ENCODE peak calls at places on chromosomes 7 and 10, in ten cellular contexts. Z, S, Q, N, M, I, E, J, C and O are unnamed samples.

GRCh38 chr7:114944742-114945625 is 23.1 kb downstream of the MDFIC start:
- DNase-seq in C (peak), M (no peak), Q (no peak), S (peak), I (peak), J (peak), Z (no peak), E (no peak), N (peak), O (peak)

GRCh38 chr10:73406863-73407262 is 7.0 kb downstream of the ANXA7 start:
- DNase-seq in I (no peak), J (peak), C (no peak), Q (no peak), S (no peak), N (no peak), E (no peak), Z (no peak), M (no peak), O (no peak)

GRCh38 chr10:34241226-34242000 is 573.7 kb downstream of the PARD3 start:
- DNase-seq in N (no peak), Z (no peak), Q (no peak), J (no peak), E (no peak), C (no peak), I (no peak), M (no peak), S (no peak), O (no peak)

GRCh38 chr7:46664458-46664857 is 743.4 kb upstream of the IGFBP3 start:
- DNase-seq in S (no peak), Z (no peak), M (no peak), J (no peak), E (no peak), Q (no peak), I (no peak), N (no peak), C (no peak), O (no peak)

GRCh38 chr10:90592903-90593302 is 264.9 kb downstream of the HTR7 start:
- DNase-seq in M (no peak), Z (peak), Q (peak), J (peak), E (no peak), N (peak), C (peak), S (peak), I (peak), O (peak)

GRCh38 chr7:106057962-106058901 is 53.9 kb downstream of the SYPL1 start:
- DNase-seq in S (peak), I (no peak), Q (no peak), M (no peak), N (no peak), C (no peak), Z (peak), J (no peak), E (no peak), O (peak)

GRCh38 chr7:114370177-114370576 is 44.4 kb upstream of the FOXP2 start:
- DNase-seq in Q (no peak), E (no peak), S (peak), Z (no peak), C (no peak), J (no peak), N (no peak), I (no peak), M (no peak), O (peak)

GRCh38 chr7:134188311-134188710 is 61.2 kb downstream of the LRGUK start:
- DNase-seq in S (no peak), E (no peak), J (no peak), Q (no peak), I (peak), N (no peak), C (no peak), Z (no peak), M (no peak), O (no peak)

GRCh38 chr10:97025613-97026242 is 160.0 kb downstream of the SLIT1 start:
- DNase-seq in Q (no peak), Z (peak), E (peak), I (no peak), C (peak), J (peak), M (peak), N (peak), S (peak), O (peak)

GRCh38 chr7:47145326-47145725 is 436.6 kb downstream of the TNS3 start:
- DNase-seq in E (no peak), N (peak), Q (no peak), J (no peak), I (no peak), C (no peak), Z (no peak), S (no peak), M (no peak), O (no peak)

GRCh38 chr7:12066004-12066403 is 145.1 kb upstream of the TMEM106B start:
- DNase-seq in Z (peak), J (no peak), M (no peak), I (peak), E (no peak), S (no peak), Q (no peak), C (no peak), N (no peak), O (no peak)

GRCh38 chr7:505171-505570 is 14.5 kb downstream of the PDGFA start:
- DNase-seq in E (no peak), J (no peak), M (no peak), S (no peak), Q (no peak), N (no peak), C (no peak), I (no peak), Z (no peak), O (no peak)

GRCh38 chr10:29254123-29255046 is 34.5 kb upstream of the LYZL1 start:
- DNase-seq in J (no peak), N (peak), S (no peak), Q (no peak), C (no peak), M (no peak), I (peak), E (no peak), Z (no peak), O (peak)

GRCh38 chr7:106901870-106902441 is 36.9 kb downstream of the PIK3CG start:
- DNase-seq in E (no peak), I (no peak), J (no peak), S (no peak), C (no peak), M (no peak), N (no peak), Z (no peak), Q (no peak), O (no peak)

GRCh38 chr7:23863209-23863798 is 153.3 kb downstream of the STK31 start:
- DNase-seq in J (peak), M (peak), Q (no peak), E (no peak), Z (peak), I (peak), C (peak), N (peak), S (peak), O (peak)